ENCODE peak calls at places on chromosomes 7 and 10, in nine cellular contexts. D is activated CD8-positive, alpha-beta memory T cell treated with anti-CD3 and anti-CD28 coated beads, Interleukin-2, amount 10 ng/mL, durations not matched to agents 7 days and 5 days; I is cardiac fibroblast; K is pulmonary artery endothelial cell; Z is Calu3; G is stimulated activated CD4-positive, alpha-beta T cell treated with anti-CD3 and anti-CD28 coated beads, Interleukin-12 subunit alpha, Interleukin-12 subunit beta, amount 100 ng/mL, for 48 hours; W is mesothelial cell of epicardium; H is A549; L is dorsolateral prefrontal cortex. U is an unnamed sample.

GRCh38 chr7:7883394-7883793 is 85.2 kb upstream of the GLCCI1 start:
- DNase-seq in W (no peak), Z (no peak), D (no peak), L (no peak), H (no peak), G (no peak), I (no peak), K (no peak), U (no peak)

GRCh38 chr10:13187135-13187534 is 25.8 kb downstream of the MCM10 start:
- DNase-seq in I (no peak), G (no peak), L (no peak), Z (no peak), W (no peak), K (no peak), H (no peak), D (no peak), U (no peak)

GRCh38 chr7:41975854-41976253 is 261.2 kb downstream of the GLI3 start:
- DNase-seq in Z (no peak), D (no peak), G (no peak), K (no peak), I (peak), L (no peak), W (no peak), H (no peak), U (no peak)

GRCh38 chr10:94343159-94343558 is 19.6 kb downstream of the NOC3L start:
- DNase-seq in W (no peak), G (no peak), I (no peak), D (no peak), L (no peak), K (no peak), Z (no peak), H (no peak), U (no peak)

GRCh38 chr7:64795176-64795575 is 948 bp downstream of the ZNF138 start:
- DNase-seq in D (no peak), L (no peak), Z (no peak), H (no peak), K (no peak), G (no peak), I (no peak), W (no peak), U (peak)

GRCh38 chr7:12766416-12766815 is 79.0 kb downstream of the ARL4A start:
- DNase-seq in Z (no peak), I (no peak), D (no peak), K (no peak), W (no peak), L (no peak), H (no peak), G (no peak), U (no peak)

GRCh38 chr7:158546626-158547025 is 41.0 kb downstream of the PTPRN2 start:
- DNase-seq in Z (no peak), W (no peak), D (no peak), H (no peak), K (no peak), G (no peak), L (no peak), I (no peak), U (no peak)

GRCh38 chr10:1402821-1403507 is 334.4 kb downstream of the ADARB2 start:
- DNase-seq in H (no peak), D (peak), G (no peak), W (no peak), L (no peak), I (no peak), Z (no peak), K (no peak), U (no peak)

GRCh38 chr7:131633342-131633843 is 77.0 kb upstream of the PODXL start:
- DNase-seq in D (no peak), L (no peak), I (peak), H (peak), G (no peak), W (no peak), K (no peak), Z (no peak), U (peak)

GRCh38 chr10:127364034-127364433 is 167.6 kb upstream of the INSYN2A start:
- DNase-seq in G (no peak), H (no peak), L (no peak), I (no peak), Z (no peak), D (no peak), K (no peak), W (no peak), U (no peak)

GRCh38 chr7:44911911-44912310 is 26.6 kb upstream of the PURB start:
- DNase-seq in W (no peak), L (peak), Z (no peak), G (no peak), H (no peak), K (no peak), D (no peak), I (no peak), U (no peak)

GRCh38 chr10:35335718-35336083 is 608 bp upstream of the CCNY start:
- DNase-seq in Z (peak), K (no peak), D (peak), H (no peak), L (no peak), W (no peak), G (peak), I (no peak), U (peak)

GRCh38 chr10:363152-363551 is 227.9 kb downstream of the ZMYND11 start:
- DNase-seq in Z (no peak), I (no peak), G (no peak), H (no peak), W (no peak), D (no peak), K (no peak), L (no peak), U (no peak)

GRCh38 chr7:6637544-6638229 is 569 bp downstream of the ZNF316 start:
- DNase-seq in G (peak), Z (peak), H (peak), I (peak), L (no peak), K (no peak), D (peak), W (no peak), U (peak)

GRCh38 chr10:29297678-29298077 is 8.8 kb downstream of the LYZL1 start:
- DNase-seq in Z (no peak), D (no peak), I (peak), K (no peak), H (no peak), W (no peak), G (no peak), L (no peak), U (peak)